ENCODE peak calls at places on chromosomes 12 and 14, in eight cellular contexts. One of them, this sample, is unnamed.

GRCh38 chr12:81332054-81332453 is 254.2 kb downstream of the ACSS3 start:
- DNase-seq in WTC11: no peak
- DNase-seq in A549: no peak
- DNase-seq in H1: no peak
- DNase-seq in SK-N-SH: no peak
- DNase-seq in GM12878: no peak
- DNase-seq in HepG2: no peak
- DNase-seq in K562: no peak
- DNase-seq in this sample: no peak

GRCh38 chr12:13061377-13061776 is 17.2 kb downstream of the FAM234B start:
- DNase-seq in H1: no peak
- DNase-seq in A549: no peak
- DNase-seq in SK-N-SH: no peak
- DNase-seq in GM12878: no peak
- DNase-seq in HepG2: no peak
- DNase-seq in K562: no peak
- DNase-seq in WTC11: no peak
- DNase-seq in this sample: no peak

GRCh38 chr14:73457050-73457934 is 1.1 kb downstream of the NUMB start:
- DNase-seq in A549: peak
- DNase-seq in GM12878: no peak
- DNase-seq in SK-N-SH: peak
- DNase-seq in WTC11: peak
- DNase-seq in K562: peak
- DNase-seq in H1: no peak
- DNase-seq in HepG2: no peak
- DNase-seq in this sample: peak

GRCh38 chr12:109232731-109233130 is 76.4 kb downstream of the FOXN4 start:
- DNase-seq in SK-N-SH: no peak
- DNase-seq in K562: no peak
- DNase-seq in H1: no peak
- DNase-seq in HepG2: no peak
- DNase-seq in WTC11: no peak
- DNase-seq in GM12878: no peak
- DNase-seq in A549: no peak
- DNase-seq in this sample: no peak

GRCh38 chr12:121165316-121165715 is 32.6 kb downstream of the P2RX7 start:
- DNase-seq in K562: no peak
- DNase-seq in HepG2: no peak
- DNase-seq in H1: no peak
- DNase-seq in WTC11: no peak
- DNase-seq in GM12878: no peak
- DNase-seq in A549: no peak
- DNase-seq in SK-N-SH: no peak
- DNase-seq in this sample: no peak

GRCh38 chr14:74961238-74961911 is 6.0 kb upstream of the PGF start:
- DNase-seq in GM12878: no peak
- DNase-seq in K562: no peak
- DNase-seq in WTC11: no peak
- DNase-seq in H1: no peak
- DNase-seq in HepG2: no peak
- DNase-seq in A549: no peak
- DNase-seq in SK-N-SH: no peak
- DNase-seq in this sample: no peak

GRCh38 chr12:67426067-67426466 is 156.9 kb downstream of the CAND1 start:
- DNase-seq in K562: no peak
- DNase-seq in A549: no peak
- DNase-seq in H1: no peak
- DNase-seq in HepG2: no peak
- DNase-seq in GM12878: no peak
- DNase-seq in SK-N-SH: no peak
- DNase-seq in WTC11: no peak
- DNase-seq in this sample: peak

GRCh38 chr12:119328111-119328510 is 6.4 kb upstream of the CCDC60 start:
- DNase-seq in HepG2: peak
- DNase-seq in WTC11: peak
- DNase-seq in H1: no peak
- DNase-seq in A549: peak
- DNase-seq in GM12878: no peak
- DNase-seq in SK-N-SH: peak
- DNase-seq in K562: peak
- DNase-seq in this sample: no peak

GRCh38 chr12:95633671-95634465 is 82.6 kb upstream of the USP44 start:
- DNase-seq in SK-N-SH: no peak
- DNase-seq in H1: no peak
- DNase-seq in A549: no peak
- DNase-seq in HepG2: no peak
- DNase-seq in GM12878: no peak
- DNase-seq in WTC11: no peak
- DNase-seq in K562: no peak
- DNase-seq in this sample: no peak

GRCh38 chr14:29339491-29339890 is 572.9 kb downstream of the FOXG1 start:
- DNase-seq in SK-N-SH: no peak
- DNase-seq in H1: no peak
- DNase-seq in GM12878: no peak
- DNase-seq in A549: no peak
- DNase-seq in K562: no peak
- DNase-seq in WTC11: no peak
- DNase-seq in HepG2: no peak
- DNase-seq in this sample: peak

GRCh38 chr14:79011091-79011919 is 841.1 kb downstream of the NRXN3 start:
- DNase-seq in K562: peak
- DNase-seq in SK-N-SH: peak
- DNase-seq in GM12878: no peak
- DNase-seq in WTC11: no peak
- DNase-seq in HepG2: peak
- DNase-seq in H1: no peak
- DNase-seq in A549: peak
- DNase-seq in this sample: peak

GRCh38 chr14:69315302-69315701 is 55.3 kb downstream of the GALNT16 start:
- DNase-seq in H1: no peak
- DNase-seq in SK-N-SH: no peak
- DNase-seq in GM12878: no peak
- DNase-seq in HepG2: no peak
- DNase-seq in K562: peak
- DNase-seq in A549: peak
- DNase-seq in WTC11: peak
- DNase-seq in this sample: no peak

GRCh38 chr12:50659260-50659659 is 104.6 kb upstream of the ATF1 start:
- DNase-seq in GM12878: no peak
- DNase-seq in WTC11: no peak
- DNase-seq in A549: no peak
- DNase-seq in K562: no peak
- DNase-seq in SK-N-SH: no peak
- DNase-seq in H1: no peak
- DNase-seq in HepG2: peak
- DNase-seq in this sample: no peak

GRCh38 chr12:51683763-51684357 is 92.8 kb downstream of the SCN8A start:
- DNase-seq in GM12878: no peak
- DNase-seq in WTC11: no peak
- DNase-seq in SK-N-SH: no peak
- DNase-seq in H1: no peak
- DNase-seq in A549: peak
- DNase-seq in HepG2: no peak
- DNase-seq in K562: no peak
- DNase-seq in this sample: peak

GRCh38 chr14:103450423-103450822 is 65.2 kb downstream of the MARK3 start:
- DNase-seq in H1: no peak
- DNase-seq in WTC11: no peak
- DNase-seq in HepG2: no peak
- DNase-seq in K562: no peak
- DNase-seq in A549: no peak
- DNase-seq in GM12878: no peak
- DNase-seq in SK-N-SH: no peak
- DNase-seq in this sample: no peak

GRCh38 chr12:58148405-58148804 is 207.0 kb downstream of the ATP23 start:
- DNase-seq in H1: no peak
- DNase-seq in HepG2: no peak
- DNase-seq in GM12878: no peak
- DNase-seq in K562: peak
- DNase-seq in WTC11: no peak
- DNase-seq in A549: peak
- DNase-seq in SK-N-SH: peak
- DNase-seq in this sample: peak

GRCh38 chr14:54565236-54566151 is 1.4 kb upstream of the SAMD4A start:
- DNase-seq in K562: peak
- DNase-seq in SK-N-SH: peak
- DNase-seq in A549: peak
- DNase-seq in WTC11: peak
- DNase-seq in H1: no peak
- DNase-seq in HepG2: peak
- DNase-seq in GM12878: no peak
- DNase-seq in this sample: peak

GRCh38 chr14:54562334-54562733 is 4.6 kb upstream of the SAMD4A start:
- DNase-seq in SK-N-SH: no peak
- DNase-seq in WTC11: no peak
- DNase-seq in HepG2: no peak
- DNase-seq in A549: no peak
- DNase-seq in H1: no peak
- DNase-seq in K562: no peak
- DNase-seq in GM12878: no peak
- DNase-seq in this sample: peak

GRCh38 chr14:54564799-54565235 is 2.1 kb upstream of the SAMD4A start:
- DNase-seq in K562: no peak
- DNase-seq in WTC11: no peak
- DNase-seq in H1: no peak
- DNase-seq in HepG2: peak
- DNase-seq in GM12878: no peak
- DNase-seq in SK-N-SH: no peak
- DNase-seq in A549: peak
- DNase-seq in this sample: peak

GRCh38 chr14:54566152-54566409 is 847 bp upstream of the SAMD4A start:
- DNase-seq in SK-N-SH: no peak
- DNase-seq in WTC11: no peak
- DNase-seq in GM12878: no peak
- DNase-seq in K562: no peak
- DNase-seq in A549: no peak
- DNase-seq in HepG2: no peak
- DNase-seq in H1: no peak
- DNase-seq in this sample: no peak

GRCh38 chr14:54564071-54564798 is 2.7 kb upstream of the SAMD4A start:
- DNase-seq in H1: no peak
- DNase-seq in HepG2: peak
- DNase-seq in A549: peak
- DNase-seq in K562: peak
- DNase-seq in SK-N-SH: peak
- DNase-seq in GM12878: no peak
- DNase-seq in WTC11: no peak
- DNase-seq in this sample: peak
- TF ChIP-seq USF2 in H1: no peak
- TF ChIP-seq USF2 in HepG2: no peak
- TF ChIP-seq USF2 in A549: no peak
- TF ChIP-seq USF2 in K562: no peak
- TF ChIP-seq USF2 in SK-N-SH: no peak
- TF ChIP-seq USF2 in GM12878: no peak
- TF ChIP-seq USF2 in WTC11: no peak
- TF ChIP-seq USF2 in this sample: no peak

GRCh38 chr12:16417058-16417457 is 69.6 kb downstream of the MGST1 start:
- DNase-seq in A549: no peak
- DNase-seq in H1: no peak
- DNase-seq in GM12878: no peak
- DNase-seq in HepG2: no peak
- DNase-seq in SK-N-SH: no peak
- DNase-seq in WTC11: no peak
- DNase-seq in K562: no peak
- DNase-seq in this sample: no peak

GRCh38 chr12:16424531-16424930 is 77.1 kb downstream of the MGST1 start:
- DNase-seq in A549: no peak
- DNase-seq in SK-N-SH: no peak
- DNase-seq in WTC11: no peak
- DNase-seq in HepG2: no peak
- DNase-seq in H1: no peak
- DNase-seq in GM12878: no peak
- DNase-seq in K562: no peak
- DNase-seq in this sample: no peak

DNA sequence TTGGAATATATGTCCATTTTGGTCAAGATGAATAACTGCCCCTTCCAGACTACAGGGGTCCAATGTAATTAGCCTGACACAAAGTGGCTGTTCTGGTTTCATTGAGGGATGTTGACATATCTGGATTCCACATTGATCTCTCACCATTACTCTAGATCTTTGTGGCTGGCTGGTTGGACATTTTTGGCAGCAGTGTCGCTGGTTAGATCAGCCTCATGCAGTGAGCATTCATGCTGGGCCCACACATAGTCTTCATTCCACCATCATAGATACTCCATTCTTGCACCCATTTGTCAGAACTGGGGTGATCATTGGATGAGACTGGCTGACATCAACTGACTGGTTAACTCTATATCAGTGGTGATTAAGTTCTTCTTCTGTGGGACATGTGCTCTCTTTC is 74.4 kb downstream of the MGST1 start:
- DNase-seq in SK-N-SH: no peak
- DNase-seq in H1: no peak
- DNase-seq in A549: no peak
- DNase-seq in K562: no peak
- DNase-seq in WTC11: no peak
- DNase-seq in GM12878: no peak
- DNase-seq in HepG2: no peak
- DNase-seq in this sample: peak
- TF ChIP-seq USF2 in SK-N-SH: no peak
- TF ChIP-seq USF2 in H1: no peak
- TF ChIP-seq USF2 in A549: no peak
- TF ChIP-seq USF2 in K562: no peak
- TF ChIP-seq USF2 in WTC11: no peak
- TF ChIP-seq USF2 in GM12878: no peak
- TF ChIP-seq USF2 in HepG2: no peak
- TF ChIP-seq USF2 in this sample: no peak

GRCh38 chr14:83975435-83976222 is 1554.3 kb upstream of the FLRT2 start:
- DNase-seq in H1: no peak
- DNase-seq in A549: no peak
- DNase-seq in WTC11: no peak
- DNase-seq in GM12878: no peak
- DNase-seq in SK-N-SH: no peak
- DNase-seq in HepG2: no peak
- DNase-seq in K562: no peak
- DNase-seq in this sample: peak
- TF ChIP-seq USF2 in H1: no peak
- TF ChIP-seq USF2 in A549: no peak
- TF ChIP-seq USF2 in WTC11: no peak
- TF ChIP-seq USF2 in GM12878: no peak
- TF ChIP-seq USF2 in SK-N-SH: no peak
- TF ChIP-seq USF2 in HepG2: no peak
- TF ChIP-seq USF2 in K562: no peak
- TF ChIP-seq USF2 in this sample: no peak

GRCh38 chr12:460301-461230 is 827 bp downstream of the B4GALNT3 start:
- DNase-seq in GM12878: no peak
- DNase-seq in K562: peak
- DNase-seq in H1: no peak
- DNase-seq in SK-N-SH: peak
- DNase-seq in HepG2: no peak
- DNase-seq in WTC11: peak
- DNase-seq in A549: no peak
- DNase-seq in this sample: no peak
- TF ChIP-seq USF2 in GM12878: no peak
- TF ChIP-seq USF2 in K562: no peak
- TF ChIP-seq USF2 in H1: no peak
- TF ChIP-seq USF2 in SK-N-SH: no peak
- TF ChIP-seq USF2 in HepG2: no peak
- TF ChIP-seq USF2 in WTC11: peak
- TF ChIP-seq USF2 in A549: no peak
- TF ChIP-seq USF2 in this sample: no peak

This sample was measured in IMR-90.